ENCODE peak calls at places on chromosomes 6 and 20, in seven cellular contexts. W, B, V, P, H, D and R are unnamed samples.

GRCh38 chr6:7543761-7544424 is 2.4 kb downstream of the DSP start:
- DNase-seq in W (no peak), B (no peak), V (no peak), P (no peak), H (no peak), D (no peak), R (no peak)

GRCh38 chr6:35737413-35738211 is 780 bp downstream of the ARMC12 start:
- DNase-seq in W (no peak), B (no peak), V (peak), P (peak), H (peak), D (no peak), R (peak)

GRCh38 chr20:31835977-31836852 is 9.2 kb downstream of the FOXS1 start:
- DNase-seq in W (peak), B (peak), V (peak), P (peak), H (peak), D (no peak), R (peak)

GRCh38 chr20:1802385-1803215 is 92.6 kb upstream of the SIRPA start:
- DNase-seq in W (peak), B (peak), V (peak), P (peak), H (peak), D (no peak), R (peak)

GRCh38 chr6:151275121-151275520 is 35.4 kb downstream of the AKAP12 start:
- DNase-seq in W (no peak), B (no peak), V (no peak), P (no peak), H (no peak), D (no peak), R (no peak)

GRCh38 chr20:42603655-42604054 is 586.1 kb downstream of the PTPRT start:
- DNase-seq in W (no peak), B (no peak), V (no peak), P (no peak), H (no peak), D (no peak), R (no peak)

GRCh38 chr6:56730663-56731529 is 88.2 kb upstream of the DST start:
- DNase-seq in W (no peak), B (no peak), V (peak), P (no peak), H (no peak), D (no peak), R (peak)

GRCh38 chr6:149488815-149489214 is 4.0 kb upstream of the ZC3H12D start:
- DNase-seq in W (no peak), B (peak), V (peak), P (no peak), H (no peak), D (no peak), R (no peak)

GRCh38 chr20:48732081-48732829 is 95.5 kb downstream of the PREX1 start:
- DNase-seq in W (no peak), B (no peak), V (no peak), P (no peak), H (no peak), D (no peak), R (no peak)

GRCh38 chr20:11604339-11604738 is 313.4 kb upstream of the BTBD3 start:
- DNase-seq in W (no peak), B (no peak), V (no peak), P (no peak), H (no peak), D (no peak), R (no peak)

GRCh38 chr20:43744966-43745733 is 18.3 kb upstream of the GTSF1L start:
- DNase-seq in W (peak), B (no peak), V (no peak), P (peak), H (no peak), D (no peak), R (no peak)

GRCh38 chr20:35796556-35796955 is 24.7 kb downstream of the PHF20 start:
- DNase-seq in W (no peak), B (no peak), V (peak), P (no peak), H (no peak), D (no peak), R (no peak)

GRCh38 chr6:34145161-34146020 is 496 bp downstream of the GRM4 start:
- DNase-seq in W (peak), B (peak), V (peak), P (no peak), H (peak), D (no peak), R (peak)

GRCh38 chr20:43507150-43508080 is at the start of gene L3MBTL1:
- DNase-seq in W (peak), B (peak), V (peak), P (peak), H (peak), D (no peak), R (peak)

GRCh38 chr6:157985378-157986155 is 3.9 kb downstream of the SYNJ2 start:
- DNase-seq in W (no peak), B (peak), V (no peak), P (peak), H (peak), D (no peak), R (no peak)

GRCh38 chr6:155310596-155310995 is 3.7 kb downstream of the TFB1M start:
- DNase-seq in W (no peak), B (no peak), V (peak), P (no peak), H (no peak), D (no peak), R (no peak)

GRCh38 chr6:1917628-1918371 is 308.1 kb downstream of the FOXC1 start:
- DNase-seq in W (no peak), B (no peak), V (peak), P (no peak), H (no peak), D (no peak), R (peak)

GRCh38 chr6:19465760-19466159 is 371.4 kb upstream of the ID4 start:
- DNase-seq in W (no peak), B (no peak), V (peak), P (no peak), H (no peak), D (no peak), R (peak)

GRCh38 chr20:36688630-36689029 is 42.6 kb upstream of the SLA2 start:
- DNase-seq in W (no peak), B (no peak), V (no peak), P (no peak), H (no peak), D (no peak), R (no peak)

GRCh38 chr6:20670750-20671149 is 136.5 kb downstream of the CDKAL1 start:
- DNase-seq in W (no peak), B (no peak), V (no peak), P (no peak), H (no peak), D (no peak), R (no peak)

GRCh38 chr20:47675190-47676142 is 109.8 kb downstream of the SULF2 start:
- DNase-seq in W (no peak), B (peak), V (no peak), P (no peak), H (no peak), D (no peak), R (no peak)

GRCh38 chr6:82987951-82988350 is 77.7 kb downstream of the UBE3D start:
- DNase-seq in W (no peak), B (no peak), V (no peak), P (no peak), H (no peak), D (no peak), R (no peak)

GRCh38 chr6:22590423-22590822 is 21.1 kb downstream of the HDGFL1 start:
- DNase-seq in W (no peak), B (no peak), V (no peak), P (no peak), H (no peak), D (no peak), R (peak)

GRCh38 chr6:129844118-129844891 is 16.8 kb downstream of the TMEM244 start:
- DNase-seq in W (no peak), B (no peak), V (peak), P (no peak), H (peak), D (no peak), R (peak)

GRCh38 chr20:57089701-57090144 is 176.7 kb downstream of the BMP7 start:
- DNase-seq in W (peak), B (peak), V (peak), P (peak), H (peak), D (no peak), R (peak)

GRCh38 chr6:156988276-156989158 is 211.3 kb downstream of the ARID1B start:
- DNase-seq in W (no peak), B (no peak), V (peak), P (peak), H (peak), D (no peak), R (no peak)

GRCh38 chr20:3237958-3238615 is 903 bp downstream of the SLC4A11 start:
- DNase-seq in W (no peak), B (no peak), V (no peak), P (no peak), H (no peak), D (no peak), R (no peak)

GRCh38 chr6:130452336-130452735 is 86.5 kb downstream of the TMEM200A start:
- DNase-seq in W (no peak), B (no peak), V (no peak), P (no peak), H (no peak), D (no peak), R (no peak)

GRCh38 chr20:64155258-64156135 is 8.8 kb upstream of the MYT1 start:
- DNase-seq in W (peak), B (no peak), V (no peak), P (no peak), H (no peak), D (no peak), R (no peak)

GRCh38 chr6:16437984-16438383 is 199.6 kb downstream of the GMPR start:
- DNase-seq in W (no peak), B (no peak), V (no peak), P (no peak), H (no peak), D (no peak), R (no peak)

GRCh38 chr20:36501367-36502006 is 39.8 kb upstream of the MYL9 start:
- DNase-seq in W (no peak), B (no peak), V (no peak), P (no peak), H (no peak), D (no peak), R (no peak)

GRCh38 chr6:43798688-43799444 is 28.9 kb downstream of the VEGFA start:
- DNase-seq in W (peak), B (peak), V (peak), P (peak), H (peak), D (peak), R (peak)

GRCh38 chr6:43799671-43800623 is 29.9 kb downstream of the VEGFA start:
- DNase-seq in W (no peak), B (no peak), V (no peak), P (peak), H (no peak), D (no peak), R (no peak)

GRCh38 chr6:43801489-43802181 is 31.6 kb downstream of the VEGFA start:
- DNase-seq in W (no peak), B (no peak), V (no peak), P (no peak), H (no peak), D (no peak), R (no peak)

GRCh38 chr6:43803055-43803782 is 33.2 kb downstream of the VEGFA start:
- DNase-seq in W (no peak), B (no peak), V (peak), P (no peak), H (peak), D (no peak), R (peak)

GRCh38 chr6:43800746-43801488 is 30.9 kb downstream of the VEGFA start:
- DNase-seq in W (no peak), B (no peak), V (no peak), P (no peak), H (no peak), D (no peak), R (no peak)
- TF ChIP-seq CTCF in W (no peak), B (no peak), V (no peak), P (no peak), H (no peak), D (no peak), R (no peak)

DNA sequence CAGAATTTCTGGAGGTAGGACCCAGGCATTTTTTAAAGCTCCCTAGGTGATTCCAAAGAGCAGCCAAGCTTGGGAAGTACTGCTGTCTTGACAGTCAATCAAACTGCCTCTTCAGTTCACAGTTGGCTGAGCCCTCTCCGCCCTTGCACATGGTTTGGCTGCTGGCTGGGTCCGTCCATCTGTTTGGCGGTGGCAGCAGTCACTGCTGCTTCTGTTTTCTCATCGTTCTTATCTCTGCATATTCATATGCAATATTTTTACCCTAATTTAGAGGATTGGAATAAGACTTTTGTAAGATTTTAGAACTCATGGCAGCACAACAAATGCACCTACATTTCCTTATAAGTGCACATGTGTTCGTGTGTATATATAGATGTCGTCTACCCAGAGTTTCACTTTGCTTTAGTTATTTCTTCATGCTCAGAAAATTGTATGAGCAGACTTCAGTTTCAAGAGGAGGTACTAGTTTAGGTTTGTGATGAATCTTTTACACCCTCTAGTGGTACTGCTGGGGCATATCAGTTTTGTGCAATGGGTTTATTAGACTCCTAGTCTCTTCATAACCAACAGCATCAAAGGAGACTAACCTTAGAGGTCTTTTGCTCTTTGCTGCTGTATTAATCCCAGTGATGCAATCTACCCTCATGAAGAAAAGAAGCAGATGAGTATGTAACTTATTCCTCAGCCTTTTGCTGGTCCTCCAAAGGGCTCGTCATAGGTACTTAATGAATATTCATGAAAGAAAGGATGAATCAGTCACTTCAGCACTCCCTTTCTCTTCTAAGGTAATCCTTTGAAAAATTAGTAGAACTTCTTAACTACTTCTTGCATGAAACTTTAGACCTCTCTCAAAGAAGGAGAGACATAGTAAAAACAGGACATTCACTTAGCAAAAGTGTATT is 44.3 kb downstream of the KHDC1L start:
- DNase-seq in W (no peak), B (no peak), V (peak), P (no peak), H (peak), D (no peak), R (peak)
- H3K4me3 ChIP-seq in W (peak), B (peak), V (peak), P (no peak), H (no peak), D (no peak), R (peak)

GRCh38 chr6:14711056-14711703 is 534.7 kb upstream of the JARID2 start:
- DNase-seq in W (no peak), B (no peak), V (peak), P (peak), H (no peak), D (no peak), R (peak)
- TF ChIP-seq CTCF in W (peak), B (peak), V (peak), P (no peak), H (peak), D (no peak), R (peak)

DNA sequence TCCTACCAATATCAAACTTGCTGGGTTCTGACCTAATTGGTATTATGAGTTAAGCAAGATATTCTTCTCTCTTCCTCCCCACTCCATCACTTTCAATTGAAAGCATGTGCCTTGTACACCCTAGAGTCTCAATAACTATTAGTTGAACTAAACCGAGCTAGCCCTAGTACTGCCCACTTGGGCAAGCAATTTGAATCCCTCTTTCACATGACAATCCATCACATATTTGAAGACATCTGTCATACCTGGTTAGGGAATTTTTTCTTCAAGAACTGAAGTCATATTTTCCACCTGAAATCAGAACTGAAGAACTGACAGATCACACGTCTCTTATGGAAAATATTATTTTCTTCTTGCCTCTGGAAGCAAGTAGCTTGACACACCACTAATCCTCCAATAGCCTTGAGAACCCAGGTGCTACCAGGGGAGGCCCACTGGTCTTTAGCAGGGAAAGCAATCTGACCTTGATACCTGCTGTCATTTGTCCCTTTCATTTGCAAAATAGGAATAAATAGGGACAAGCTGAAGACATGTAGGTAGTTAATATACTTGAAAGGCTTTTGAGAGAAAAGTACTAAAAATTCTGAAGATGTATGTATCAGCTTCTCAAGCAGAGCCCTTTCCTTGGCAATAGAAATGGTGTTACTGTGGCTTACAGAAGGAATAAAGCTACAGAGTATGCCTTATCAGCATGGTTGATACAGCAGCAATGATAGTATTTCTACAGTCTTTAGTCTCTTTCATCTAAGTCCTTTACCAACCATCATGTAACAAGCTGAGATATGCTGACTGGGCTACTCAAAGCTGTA is 71.4 kb downstream of the GJA10 start:
- DNase-seq in W (no peak), B (no peak), V (no peak), P (no peak), H (no peak), D (no peak), R (no peak)
- H3K4me3 ChIP-seq in W (no peak), B (no peak), V (no peak), P (no peak), H (no peak), D (no peak), R (no peak)

DNA sequence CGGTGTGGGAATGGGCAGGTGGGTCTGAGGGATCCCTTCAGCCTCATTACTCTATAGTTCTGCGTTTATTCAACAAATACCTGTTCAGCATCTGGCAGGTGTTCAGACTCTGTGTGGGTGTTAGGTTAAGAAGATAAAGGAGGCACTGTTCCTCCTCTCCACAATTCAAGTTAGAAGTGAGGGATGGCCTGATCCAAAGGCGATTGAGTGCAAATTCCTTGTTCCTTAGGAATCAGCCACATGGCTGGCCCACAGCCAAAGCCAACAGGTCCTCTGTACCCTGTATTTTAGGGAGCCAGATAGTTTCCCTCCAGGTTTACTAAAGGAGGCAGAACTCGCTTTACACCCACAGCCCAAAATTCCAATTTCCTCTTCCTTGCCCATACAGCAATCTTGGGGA is 5.0 kb upstream of the CD40 start:
- DNase-seq in W (no peak), B (no peak), V (no peak), P (no peak), H (no peak), D (no peak), R (no peak)
- TF ChIP-seq CTCF in W (no peak), B (no peak), V (no peak), P (no peak), H (no peak), D (no peak), R (no peak)

DNA sequence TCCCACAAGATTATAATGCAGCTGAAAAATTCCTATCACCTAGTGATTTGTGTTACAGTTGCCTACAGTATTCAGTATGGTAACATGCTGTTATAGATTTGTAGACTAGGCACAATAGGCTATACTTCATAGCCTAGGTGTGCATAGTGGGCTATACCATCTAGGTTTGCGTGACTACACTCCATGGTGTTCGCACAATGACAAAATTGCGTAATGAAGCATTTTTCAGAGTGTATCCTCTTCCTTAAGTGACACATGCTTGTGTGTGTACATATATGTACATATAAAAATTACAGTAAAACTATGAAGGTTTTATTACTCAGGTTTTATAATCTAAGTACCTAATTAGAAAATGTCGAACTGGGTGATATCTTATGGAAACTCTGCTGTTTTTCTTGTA is 133.0 kb downstream of the FARS2 start:
- DNase-seq in W (no peak), B (no peak), V (no peak), P (no peak), H (no peak), D (no peak), R (no peak)
- H3K4me3 ChIP-seq in W (no peak), B (no peak), V (no peak), P (no peak), H (no peak), D (no peak), R (no peak)

GRCh38 chr6:98839788-98840361 is 5.5 kb downstream of the POU3F2 start:
- DNase-seq in W (no peak), B (no peak), V (peak), P (no peak), H (no peak), D (no peak), R (peak)
- TF ChIP-seq CTCF in W (no peak), B (no peak), V (peak), P (no peak), H (peak), D (no peak), R (peak)

GRCh38 chr20:18156045-18156444 is 18.4 kb downstream of the KAT14 start:
- DNase-seq in W (no peak), B (no peak), V (no peak), P (no peak), H (no peak), D (no peak), R (no peak)

GRCh38 chr20:18154342-18154741 is 16.7 kb downstream of the KAT14 start:
- DNase-seq in W (no peak), B (no peak), V (no peak), P (no peak), H (no peak), D (no peak), R (no peak)

GRCh38 chr20:18157102-18157501 is 19.4 kb downstream of the KAT14 start:
- DNase-seq in W (no peak), B (no peak), V (no peak), P (no peak), H (no peak), D (no peak), R (no peak)
- H3K4me3 ChIP-seq in W (no peak), B (no peak), V (no peak), P (no peak), H (no peak), D (no peak), R (no peak)